ENCODE peak calls at places on chromosome 18, in four cellular contexts. W, P, N and V are unnamed samples.

GRCh38 chr18:12455511-12455910 is 47.8 kb downstream of the PRELID3A start:
- DNase-seq in W (peak), P (no peak), N (no peak), V (peak)

GRCh38 chr18:77567202-77567601 is 317.6 kb downstream of the GALR1 start:
- DNase-seq in W (no peak), P (no peak), N (no peak), V (no peak)

GRCh38 chr18:37962316-37962966 is 396.8 kb upstream of the CELF4 start:
- DNase-seq in W (no peak), P (no peak), N (no peak), V (no peak)

GRCh38 chr18:45958027-45958426 is 9.1 kb downstream of the EPG5 start:
- DNase-seq in W (no peak), P (no peak), N (no peak), V (no peak)

GRCh38 chr18:21389903-21390302 is 147.9 kb downstream of the GREB1L start:
- DNase-seq in W (no peak), P (no peak), N (no peak), V (no peak)

GRCh38 chr18:12287131-12287681 is 20.8 kb upstream of the TUBB6 start:
- DNase-seq in W (no peak), P (no peak), N (no peak), V (no peak)

GRCh38 chr18:58714259-58714658 is 43.0 kb downstream of the MALT1 start:
- DNase-seq in W (no peak), P (no peak), N (no peak), V (no peak)

GRCh38 chr18:40371673-40372072 is 1583.4 kb upstream of the PIK3C3 start:
- DNase-seq in W (peak), P (no peak), N (no peak), V (peak)

GRCh38 chr18:74342416-74343043 is 26.9 kb downstream of the C18orf63 start:
- DNase-seq in W (peak), P (peak), N (no peak), V (peak)

GRCh38 chr18:58013241-58014211 is 30.5 kb upstream of the NEDD4L start:
- DNase-seq in W (peak), P (no peak), N (no peak), V (peak)

GRCh38 chr18:21141678-21142422 is 30.2 kb upstream of the ROCK1 start:
- DNase-seq in W (peak), P (no peak), N (no peak), V (peak)

GRCh38 chr18:8705280-8705940 is at the start of gene MTCL1:
- DNase-seq in W (no peak), P (no peak), N (peak), V (peak)

GRCh38 chr18:29377346-29377745 is 1200.4 kb upstream of the CDH2 start:
- DNase-seq in W (no peak), P (no peak), N (no peak), V (peak)

GRCh38 chr18:24651472-24651871 is 191.0 kb downstream of the HRH4 start:
- DNase-seq in W (no peak), P (no peak), N (no peak), V (no peak)

GRCh38 chr18:74283646-74284045 is 8.1 kb downstream of the CYB5A start:
- DNase-seq in W (no peak), P (no peak), N (no peak), V (no peak)

GRCh38 chr18:31101148-31102019 is 837 bp downstream of the DSC2 start:
- DNase-seq in W (no peak), P (peak), N (peak), V (no peak)

GRCh38 chr18:8800876-8801262 is 95.5 kb downstream of the MTCL1 start:
- DNase-seq in W (no peak), P (no peak), N (no peak), V (no peak)

GRCh38 chr18:10140461-10140911 is 226.7 kb downstream of the VAPA start:
- DNase-seq in W (peak), P (no peak), N (no peak), V (peak)

GRCh38 chr18:40926679-40927078 is 1028.4 kb upstream of the PIK3C3 start:
- DNase-seq in W (no peak), P (no peak), N (no peak), V (no peak)

GRCh38 chr18:11906926-11907874 is 917 bp downstream of the MPPE1 start:
- DNase-seq in W (no peak), P (no peak), N (no peak), V (no peak)

GRCh38 chr18:7512326-7512725 is 54.8 kb upstream of the PTPRM start:
- DNase-seq in W (no peak), P (no peak), N (no peak), V (peak)

GRCh38 chr18:5879479-5879882 is 15.8 kb downstream of the TMEM200C start:
- DNase-seq in W (peak), P (peak), N (no peak), V (peak)

GRCh38 chr18:22314001-22314400 is 103.7 kb downstream of the CTAGE1 start:
- DNase-seq in W (peak), P (no peak), N (no peak), V (peak)

GRCh38 chr18:12401881-12402280 is 5.8 kb upstream of the PRELID3A start:
- DNase-seq in W (no peak), P (peak), N (no peak), V (no peak)

GRCh38 chr18:41145526-41145925 is 809.5 kb upstream of the PIK3C3 start:
- DNase-seq in W (no peak), P (no peak), N (no peak), V (peak)

GRCh38 chr18:210780-211179 is 52.4 kb downstream of the USP14 start:
- DNase-seq in W (no peak), P (no peak), N (no peak), V (no peak)

GRCh38 chr18:77065221-77065981 is 67.2 kb downstream of the MBP start:
- DNase-seq in W (peak), P (no peak), N (peak), V (peak)

GRCh38 chr18:58005036-58005435 is 39.0 kb upstream of the NEDD4L start:
- DNase-seq in W (peak), P (no peak), N (no peak), V (peak)

GRCh38 chr18:9100796-9101195 is 1.7 kb upstream of the NDUFV2 start:
- DNase-seq in W (no peak), P (no peak), N (no peak), V (no peak)

GRCh38 chr18:75139226-75139911 is 69.6 kb downstream of the PTGR3 start:
- DNase-seq in W (no peak), P (no peak), N (no peak), V (no peak)

GRCh38 chr18:8450898-8451665 is 158.2 kb upstream of the RAB12 start:
- DNase-seq in W (no peak), P (no peak), N (no peak), V (no peak)

GRCh38 chr18:29693334-29693733 is 1349.2 kb downstream of the DSC3 start:
- DNase-seq in W (peak), P (no peak), N (no peak), V (no peak)

GRCh38 chr18:61699397-61700090 is 193.3 kb downstream of the RNF152 start:
- DNase-seq in W (no peak), P (no peak), N (no peak), V (peak)

GRCh38 chr18:6601241-6601640 is 128.3 kb upstream of the ARHGAP28 start:
- DNase-seq in W (no peak), P (no peak), N (no peak), V (peak)

GRCh38 chr18:23442958-23443357 is 10.1 kb upstream of the RIOK3 start:
- DNase-seq in W (no peak), P (no peak), N (no peak), V (no peak)

GRCh38 chr18:23433360-23433759 is 19.7 kb upstream of the RIOK3 start:
- DNase-seq in W (no peak), P (peak), N (no peak), V (peak)

GRCh38 chr18:23437357-23438045 is 15.6 kb upstream of the RIOK3 start:
- DNase-seq in W (peak), P (peak), N (peak), V (peak)

GRCh38 chr18:23438046-23438377 is 15.1 kb upstream of the RIOK3 start:
- DNase-seq in W (no peak), P (no peak), N (no peak), V (no peak)

GRCh38 chr18:23438608-23439366 is 14.3 kb upstream of the RIOK3 start:
- DNase-seq in W (no peak), P (peak), N (no peak), V (no peak)
- H3K4me3 ChIP-seq in W (no peak), P (peak), N (peak), V (no peak)

DNA sequence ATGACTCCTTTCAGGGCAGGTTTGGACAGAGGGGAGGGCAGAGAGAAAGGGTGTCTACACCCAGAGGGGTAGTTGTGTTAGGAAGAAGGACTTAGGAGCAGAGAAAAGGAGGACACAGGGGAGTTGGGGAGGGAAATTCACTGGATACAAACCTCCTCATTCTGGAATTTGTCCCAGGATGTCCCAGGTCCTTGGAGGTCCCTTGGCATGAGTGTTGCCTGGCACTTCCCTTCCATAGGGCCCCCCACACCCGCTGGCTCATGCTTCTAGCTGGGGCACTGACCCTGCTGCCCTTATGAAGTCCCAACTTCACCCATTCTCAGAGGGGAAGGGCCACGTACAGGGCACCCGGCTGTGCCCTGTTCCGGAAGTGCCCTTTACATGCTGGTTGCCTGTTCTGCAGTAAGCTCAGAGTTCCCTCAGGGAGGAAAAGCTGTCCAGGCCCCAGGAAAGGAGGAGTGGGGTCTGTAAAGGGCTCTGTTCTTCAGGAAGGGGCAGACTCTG is 93.6 kb upstream of the SMAD2 start:
- DNase-seq in W (no peak), P (no peak), N (no peak), V (no peak)
- TF ChIP-seq CTCF in W (no peak), P (peak), N (no peak), V (no peak)

GRCh38 chr18:35948080-35948479 is 24.4 kb upstream of the RMP24 start:
- DNase-seq in W (no peak), P (no peak), N (no peak), V (no peak)

GRCh38 chr18:35949090-35949489 is 23.4 kb upstream of the RMP24 start:
- DNase-seq in W (no peak), P (no peak), N (no peak), V (no peak)

GRCh38 chr18:35950628-35950982 is 21.9 kb upstream of the RMP24 start:
- DNase-seq in W (no peak), P (no peak), N (no peak), V (no peak)

GRCh38 chr18:35953688-35954087 is 18.8 kb upstream of the RMP24 start:
- DNase-seq in W (no peak), P (no peak), N (no peak), V (no peak)

GRCh38 chr18:35949903-35950627 is 22.4 kb upstream of the RMP24 start:
- DNase-seq in W (peak), P (peak), N (peak), V (peak)
- H3K4me3 ChIP-seq in W (peak), P (no peak), N (peak), V (peak)

GRCh38 chr18:79678665-79679551 is 695 bp upstream of the CTDP1 start:
- DNase-seq in W (peak), P (peak), N (peak), V (peak)

GRCh38 chr18:79677840-79678239 is 1.8 kb upstream of the CTDP1 start:
- DNase-seq in W (no peak), P (no peak), N (no peak), V (no peak)

GRCh38 chr18:79680891-79681339 is 1.3 kb downstream of the CTDP1 start:
- DNase-seq in W (no peak), P (no peak), N (no peak), V (no peak)

GRCh38 chr18:79680100-79680879 is 687 bp downstream of the CTDP1 start:
- DNase-seq in W (peak), P (peak), N (peak), V (peak)

DNA sequence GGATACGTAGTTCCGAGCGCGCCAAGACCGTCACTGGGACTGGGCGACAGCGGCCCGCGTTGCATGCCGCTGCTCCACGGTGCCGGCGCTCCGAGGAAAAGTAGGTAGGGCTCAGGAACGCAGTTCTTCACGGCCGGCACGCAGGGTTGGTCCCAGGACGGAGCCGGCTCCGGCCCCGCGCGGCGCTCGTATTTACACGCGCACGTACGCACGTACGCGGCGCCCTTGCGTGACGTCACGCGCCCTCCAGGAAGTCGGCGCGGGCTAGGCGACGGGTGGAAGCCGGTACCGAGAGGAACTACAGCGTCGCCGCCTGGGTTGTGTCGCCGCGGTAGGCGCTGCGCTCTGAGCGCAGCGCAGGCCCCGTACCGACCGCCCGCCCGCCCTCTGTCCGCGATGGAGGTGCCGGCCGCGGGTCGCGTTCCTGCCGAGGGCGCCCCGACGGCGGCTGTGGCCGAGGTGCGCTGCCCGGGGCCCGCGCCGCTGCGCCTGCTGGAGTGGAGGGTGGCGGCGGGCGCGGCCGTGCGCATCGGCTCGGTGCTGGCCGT is at the start of gene CTDP1:
- DNase-seq in W (peak), P (peak), N (peak), V (peak)
- TF ChIP-seq CTCF in W (no peak), P (no peak), N (peak), V (no peak)

DNA sequence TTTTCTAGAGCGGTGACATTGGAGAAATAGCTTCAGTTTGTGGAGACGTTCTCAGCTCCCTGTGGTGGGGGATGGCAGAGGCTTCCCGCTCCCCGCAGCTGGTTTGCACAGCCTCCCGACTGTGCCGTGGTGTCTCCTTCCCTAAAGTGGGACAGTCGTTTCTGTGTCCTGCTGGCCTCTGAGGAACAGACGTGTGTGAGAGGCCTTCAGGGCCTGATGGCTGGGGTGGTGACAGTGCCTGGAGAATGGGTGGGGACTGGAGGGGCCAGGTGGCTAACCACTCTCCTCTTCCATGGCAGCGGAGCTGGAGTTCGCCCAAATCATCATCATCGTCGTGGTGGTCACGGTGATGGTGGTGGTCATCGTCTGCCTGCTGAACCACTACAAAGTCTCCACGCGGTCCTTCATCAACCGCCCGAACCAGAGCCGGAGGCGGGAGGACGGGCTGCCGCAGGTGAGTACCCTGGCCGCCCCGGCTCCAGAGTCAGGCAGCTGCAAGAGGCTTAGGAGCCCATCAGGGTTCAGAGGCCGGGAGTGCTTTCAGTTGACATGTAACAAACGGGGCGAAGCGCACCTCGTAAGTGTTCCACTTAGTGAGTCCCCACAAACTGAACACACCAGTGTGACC is 105.4 kb downstream of the FAM210A start:
- DNase-seq in W (no peak), P (no peak), N (no peak), V (no peak)
- H3K4me3 ChIP-seq in W (no peak), P (no peak), N (no peak), V (no peak)

GRCh38 chr18:56493531-56493930 is 144.9 kb downstream of the TXNL1 start:
- DNase-seq in W (no peak), P (no peak), N (no peak), V (no peak)
- TF ChIP-seq CTCF in W (no peak), P (no peak), N (no peak), V (no peak)

DNA sequence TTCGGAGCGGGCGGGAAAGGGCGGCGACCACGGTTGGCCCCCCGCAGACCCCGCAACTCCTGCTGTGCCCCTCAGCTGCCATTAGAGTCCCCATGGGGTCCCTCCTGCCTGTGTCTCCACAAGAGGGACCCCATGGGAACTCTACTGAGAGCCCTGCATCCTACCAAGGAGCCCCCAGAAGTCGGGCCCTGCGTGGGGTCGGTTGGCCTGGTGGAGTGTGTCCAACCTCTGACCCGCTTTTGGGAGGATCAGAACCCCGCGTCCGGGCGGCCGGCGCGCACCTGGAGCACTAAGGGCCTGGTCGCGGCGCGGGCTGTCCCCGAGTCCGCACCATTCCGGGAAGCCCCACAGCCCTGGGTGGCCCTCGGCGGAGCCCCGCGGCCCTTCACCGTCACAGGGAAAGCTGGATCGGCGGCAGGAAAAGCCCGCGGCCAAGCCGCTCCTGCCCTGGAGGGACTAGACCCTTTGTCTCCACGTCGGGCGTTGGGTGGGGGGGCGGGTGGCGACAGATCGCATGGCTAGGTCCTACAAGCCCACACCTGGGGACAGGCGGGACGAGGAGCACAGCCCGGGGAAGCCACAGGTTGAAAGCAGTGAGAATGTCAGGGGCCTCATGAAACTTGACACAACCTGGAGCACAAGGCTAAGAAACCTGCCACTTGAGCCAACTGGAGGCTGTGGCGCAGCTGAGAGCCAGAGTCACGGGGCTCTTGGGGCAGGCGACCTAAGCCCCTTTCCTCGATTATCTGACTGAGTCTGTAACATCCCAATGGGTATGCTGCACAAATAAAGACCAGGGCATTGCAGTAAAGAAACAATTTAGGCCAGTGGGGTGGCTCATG is 11.2 kb upstream of the CXXC1 start:
- DNase-seq in W (no peak), P (no peak), N (no peak), V (no peak)
- H3K4me3 ChIP-seq in W (no peak), P (no peak), N (peak), V (no peak)

DNA sequence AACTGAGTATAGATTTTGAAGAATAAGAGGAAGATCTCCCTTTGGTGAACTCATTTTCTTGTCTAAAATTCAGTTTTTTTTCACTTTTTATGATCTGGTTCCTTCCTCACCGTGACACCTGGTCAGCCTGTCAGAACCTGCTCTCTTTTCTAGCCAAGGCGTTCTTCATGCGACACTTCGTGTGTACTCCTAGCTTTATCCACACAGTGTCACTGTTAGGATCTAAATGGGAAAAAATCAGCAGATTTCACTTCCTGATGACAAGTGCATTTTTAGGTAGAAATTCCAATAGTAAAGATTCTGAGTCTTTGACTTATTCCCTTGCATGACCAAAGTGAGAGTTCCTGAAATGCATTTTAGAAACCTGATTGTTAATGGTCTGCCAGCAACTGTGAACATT is 89.8 kb downstream of the KLHL14 start:
- DNase-seq in W (no peak), P (no peak), N (no peak), V (no peak)
- TF ChIP-seq CTCF in W (no peak), P (no peak), N (no peak), V (no peak)